ENCODE peak calls at places on chromosomes 4 and X, in ten cellular contexts. One of them, this sample, is unnamed.

GRCh38 chrX:56789518-56790070 is 60.6 kb downstream of the NBDY start:
- DNase-seq in lower lobe of right lung: no peak
- DNase-seq in colonic mucosa: no peak
- DNase-seq in heart left ventricle: no peak
- DNase-seq in endothelial cell: no peak
- DNase-seq in neural crest cell: no peak
- DNase-seq in body of pancreas: no peak
- DNase-seq in stimulated activated CD8-positive, alpha-beta memory T cell treated with anti-CD3 and anti-CD28 coated beads, Interleukin-15, amount 100 ng/mL, for 24 hours: no peak
- DNase-seq in stimulated activated CD4-positive, alpha-beta T cell treated with anti-CD3 and anti-CD28 coated beads, TNF-alpha, amount 100 ng/mL, for 4 hours: no peak
- DNase-seq in left cardiac atrium: no peak
- DNase-seq in this sample: no peak

GRCh38 chrX:17030580-17031285 is 84.3 kb downstream of the REPS2 start:
- DNase-seq in lower lobe of right lung: no peak
- DNase-seq in colonic mucosa: no peak
- DNase-seq in heart left ventricle: no peak
- DNase-seq in endothelial cell: no peak
- DNase-seq in neural crest cell: no peak
- DNase-seq in body of pancreas: no peak
- DNase-seq in stimulated activated CD8-positive, alpha-beta memory T cell treated with anti-CD3 and anti-CD28 coated beads, Interleukin-15, amount 100 ng/mL, for 24 hours: no peak
- DNase-seq in stimulated activated CD4-positive, alpha-beta T cell treated with anti-CD3 and anti-CD28 coated beads, TNF-alpha, amount 100 ng/mL, for 4 hours: no peak
- DNase-seq in left cardiac atrium: no peak
- DNase-seq in this sample: no peak

GRCh38 chrX:110853610-110854009 is 58.0 kb upstream of the CHRDL1 start:
- DNase-seq in lower lobe of right lung: no peak
- DNase-seq in colonic mucosa: no peak
- DNase-seq in heart left ventricle: no peak
- DNase-seq in endothelial cell: peak; percentile 12
- DNase-seq in neural crest cell: peak; percentile 13
- DNase-seq in body of pancreas: peak; percentile 52
- DNase-seq in stimulated activated CD8-positive, alpha-beta memory T cell treated with anti-CD3 and anti-CD28 coated beads, Interleukin-15, amount 100 ng/mL, for 24 hours: no peak
- DNase-seq in stimulated activated CD4-positive, alpha-beta T cell treated with anti-CD3 and anti-CD28 coated beads, TNF-alpha, amount 100 ng/mL, for 4 hours: no peak
- DNase-seq in left cardiac atrium: no peak
- DNase-seq in this sample: no peak

GRCh38 chr4:115126487-115126886 is 13.1 kb upstream of the NDST4 start:
- DNase-seq in lower lobe of right lung: no peak
- DNase-seq in colonic mucosa: no peak
- DNase-seq in heart left ventricle: no peak
- DNase-seq in endothelial cell: no peak
- DNase-seq in neural crest cell: no peak
- DNase-seq in body of pancreas: no peak
- DNase-seq in stimulated activated CD8-positive, alpha-beta memory T cell treated with anti-CD3 and anti-CD28 coated beads, Interleukin-15, amount 100 ng/mL, for 24 hours: no peak
- DNase-seq in stimulated activated CD4-positive, alpha-beta T cell treated with anti-CD3 and anti-CD28 coated beads, TNF-alpha, amount 100 ng/mL, for 4 hours: no peak
- DNase-seq in left cardiac atrium: no peak
- DNase-seq in this sample: no peak

GRCh38 chrX:135536883-135537282 is 16.4 kb downstream of the INTS6L start:
- DNase-seq in lower lobe of right lung: no peak
- DNase-seq in colonic mucosa: no peak
- DNase-seq in heart left ventricle: no peak
- DNase-seq in endothelial cell: no peak
- DNase-seq in neural crest cell: no peak
- DNase-seq in body of pancreas: no peak
- DNase-seq in stimulated activated CD8-positive, alpha-beta memory T cell treated with anti-CD3 and anti-CD28 coated beads, Interleukin-15, amount 100 ng/mL, for 24 hours: no peak
- DNase-seq in stimulated activated CD4-positive, alpha-beta T cell treated with anti-CD3 and anti-CD28 coated beads, TNF-alpha, amount 100 ng/mL, for 4 hours: no peak
- DNase-seq in left cardiac atrium: no peak
- DNase-seq in this sample: no peak

GRCh38 chr4:3287972-3288570 is 4.8 kb upstream of the RGS12 start:
- DNase-seq in lower lobe of right lung: no peak
- DNase-seq in colonic mucosa: peak; percentile 14
- DNase-seq in heart left ventricle: no peak
- DNase-seq in endothelial cell: no peak
- DNase-seq in neural crest cell: no peak
- DNase-seq in body of pancreas: no peak
- DNase-seq in stimulated activated CD8-positive, alpha-beta memory T cell treated with anti-CD3 and anti-CD28 coated beads, Interleukin-15, amount 100 ng/mL, for 24 hours: no peak
- DNase-seq in stimulated activated CD4-positive, alpha-beta T cell treated with anti-CD3 and anti-CD28 coated beads, TNF-alpha, amount 100 ng/mL, for 4 hours: no peak
- DNase-seq in left cardiac atrium: peak; percentile 14
- DNase-seq in this sample: peak; percentile 59

GRCh38 chr4:48178931-48179330 is 44.9 kb upstream of the TXK start:
- DNase-seq in lower lobe of right lung: no peak
- DNase-seq in colonic mucosa: no peak
- DNase-seq in heart left ventricle: no peak
- DNase-seq in endothelial cell: no peak
- DNase-seq in neural crest cell: no peak
- DNase-seq in body of pancreas: no peak
- DNase-seq in stimulated activated CD8-positive, alpha-beta memory T cell treated with anti-CD3 and anti-CD28 coated beads, Interleukin-15, amount 100 ng/mL, for 24 hours: no peak
- DNase-seq in stimulated activated CD4-positive, alpha-beta T cell treated with anti-CD3 and anti-CD28 coated beads, TNF-alpha, amount 100 ng/mL, for 4 hours: no peak
- DNase-seq in left cardiac atrium: no peak
- DNase-seq in this sample: no peak

GRCh38 chr4:162323919-162324318 is 160.1 kb upstream of the FSTL5 start:
- DNase-seq in lower lobe of right lung: no peak
- DNase-seq in colonic mucosa: no peak
- DNase-seq in heart left ventricle: no peak
- DNase-seq in endothelial cell: no peak
- DNase-seq in neural crest cell: no peak
- DNase-seq in body of pancreas: no peak
- DNase-seq in stimulated activated CD8-positive, alpha-beta memory T cell treated with anti-CD3 and anti-CD28 coated beads, Interleukin-15, amount 100 ng/mL, for 24 hours: no peak
- DNase-seq in stimulated activated CD4-positive, alpha-beta T cell treated with anti-CD3 and anti-CD28 coated beads, TNF-alpha, amount 100 ng/mL, for 4 hours: no peak
- DNase-seq in left cardiac atrium: no peak
- DNase-seq in this sample: no peak

GRCh38 chrX:19964017-19964710 is 26.7 kb downstream of the BCLAF3 start:
- DNase-seq in lower lobe of right lung: no peak
- DNase-seq in colonic mucosa: no peak
- DNase-seq in heart left ventricle: no peak
- DNase-seq in endothelial cell: no peak
- DNase-seq in neural crest cell: no peak
- DNase-seq in body of pancreas: no peak
- DNase-seq in stimulated activated CD8-positive, alpha-beta memory T cell treated with anti-CD3 and anti-CD28 coated beads, Interleukin-15, amount 100 ng/mL, for 24 hours: no peak
- DNase-seq in stimulated activated CD4-positive, alpha-beta T cell treated with anti-CD3 and anti-CD28 coated beads, TNF-alpha, amount 100 ng/mL, for 4 hours: no peak
- DNase-seq in left cardiac atrium: no peak
- DNase-seq in this sample: no peak

GRCh38 chr4:40572692-40573287 is 56.9 kb downstream of the RBM47 start:
- DNase-seq in lower lobe of right lung: no peak
- DNase-seq in colonic mucosa: no peak
- DNase-seq in heart left ventricle: no peak
- DNase-seq in endothelial cell: no peak
- DNase-seq in neural crest cell: no peak
- DNase-seq in body of pancreas: no peak
- DNase-seq in stimulated activated CD8-positive, alpha-beta memory T cell treated with anti-CD3 and anti-CD28 coated beads, Interleukin-15, amount 100 ng/mL, for 24 hours: no peak
- DNase-seq in stimulated activated CD4-positive, alpha-beta T cell treated with anti-CD3 and anti-CD28 coated beads, TNF-alpha, amount 100 ng/mL, for 4 hours: no peak
- DNase-seq in left cardiac atrium: no peak
- DNase-seq in this sample: no peak

GRCh38 chrX:112677167-112677566 is 2.6 kb downstream of the LHFPL1 start:
- DNase-seq in lower lobe of right lung: no peak
- DNase-seq in colonic mucosa: no peak
- DNase-seq in heart left ventricle: peak; percentile 33
- DNase-seq in endothelial cell: no peak
- DNase-seq in neural crest cell: no peak
- DNase-seq in body of pancreas: no peak
- DNase-seq in stimulated activated CD8-positive, alpha-beta memory T cell treated with anti-CD3 and anti-CD28 coated beads, Interleukin-15, amount 100 ng/mL, for 24 hours: no peak
- DNase-seq in stimulated activated CD4-positive, alpha-beta T cell treated with anti-CD3 and anti-CD28 coated beads, TNF-alpha, amount 100 ng/mL, for 4 hours: no peak
- DNase-seq in left cardiac atrium: no peak
- DNase-seq in this sample: no peak

GRCh38 chr4:101977096-101977495 is 186.6 kb downstream of the BANK1 start:
- DNase-seq in lower lobe of right lung: no peak
- DNase-seq in colonic mucosa: no peak
- DNase-seq in heart left ventricle: no peak
- DNase-seq in endothelial cell: no peak
- DNase-seq in neural crest cell: no peak
- DNase-seq in body of pancreas: no peak
- DNase-seq in stimulated activated CD8-positive, alpha-beta memory T cell treated with anti-CD3 and anti-CD28 coated beads, Interleukin-15, amount 100 ng/mL, for 24 hours: no peak
- DNase-seq in stimulated activated CD4-positive, alpha-beta T cell treated with anti-CD3 and anti-CD28 coated beads, TNF-alpha, amount 100 ng/mL, for 4 hours: no peak
- DNase-seq in left cardiac atrium: peak; percentile 38
- DNase-seq in this sample: no peak

GRCh38 chr4:147326581-147326980 is 154.3 kb upstream of the EDNRA start:
- DNase-seq in lower lobe of right lung: no peak
- DNase-seq in colonic mucosa: no peak
- DNase-seq in heart left ventricle: no peak
- DNase-seq in endothelial cell: no peak
- DNase-seq in neural crest cell: no peak
- DNase-seq in body of pancreas: no peak
- DNase-seq in stimulated activated CD8-positive, alpha-beta memory T cell treated with anti-CD3 and anti-CD28 coated beads, Interleukin-15, amount 100 ng/mL, for 24 hours: no peak
- DNase-seq in stimulated activated CD4-positive, alpha-beta T cell treated with anti-CD3 and anti-CD28 coated beads, TNF-alpha, amount 100 ng/mL, for 4 hours: no peak
- DNase-seq in left cardiac atrium: no peak
- DNase-seq in this sample: no peak

GRCh38 chr4:13654158-13654797 is 26.8 kb upstream of the BOD1L1 start:
- DNase-seq in lower lobe of right lung: peak; percentile 86
- DNase-seq in colonic mucosa: peak; percentile 83
- DNase-seq in heart left ventricle: peak; percentile 81
- DNase-seq in endothelial cell: peak; percentile 89
- DNase-seq in neural crest cell: peak; percentile 94
- DNase-seq in body of pancreas: peak; percentile 83
- DNase-seq in stimulated activated CD8-positive, alpha-beta memory T cell treated with anti-CD3 and anti-CD28 coated beads, Interleukin-15, amount 100 ng/mL, for 24 hours: peak; percentile 55
- DNase-seq in stimulated activated CD4-positive, alpha-beta T cell treated with anti-CD3 and anti-CD28 coated beads, TNF-alpha, amount 100 ng/mL, for 4 hours: peak; percentile 61
- DNase-seq in left cardiac atrium: peak; percentile 78
- DNase-seq in this sample: peak; percentile 92

GRCh38 chrX:33307954-33308353 is 96.6 kb upstream of the DMD start:
- DNase-seq in lower lobe of right lung: no peak
- DNase-seq in colonic mucosa: no peak
- DNase-seq in heart left ventricle: no peak
- DNase-seq in endothelial cell: no peak
- DNase-seq in neural crest cell: no peak
- DNase-seq in body of pancreas: no peak
- DNase-seq in stimulated activated CD8-positive, alpha-beta memory T cell treated with anti-CD3 and anti-CD28 coated beads, Interleukin-15, amount 100 ng/mL, for 24 hours: no peak
- DNase-seq in stimulated activated CD4-positive, alpha-beta T cell treated with anti-CD3 and anti-CD28 coated beads, TNF-alpha, amount 100 ng/mL, for 4 hours: no peak
- DNase-seq in left cardiac atrium: no peak
- DNase-seq in this sample: no peak

GRCh38 chr4:41256131-41256739 is 493 bp upstream of the UCHL1 start:
- DNase-seq in lower lobe of right lung: no peak
- DNase-seq in colonic mucosa: no peak
- DNase-seq in heart left ventricle: no peak
- DNase-seq in endothelial cell: peak; percentile 5
- DNase-seq in neural crest cell: peak; percentile 6
- DNase-seq in body of pancreas: no peak
- DNase-seq in stimulated activated CD8-positive, alpha-beta memory T cell treated with anti-CD3 and anti-CD28 coated beads, Interleukin-15, amount 100 ng/mL, for 24 hours: no peak
- DNase-seq in stimulated activated CD4-positive, alpha-beta T cell treated with anti-CD3 and anti-CD28 coated beads, TNF-alpha, amount 100 ng/mL, for 4 hours: no peak
- DNase-seq in left cardiac atrium: no peak
- DNase-seq in this sample: no peak

GRCh38 chr4:164614999-164615398 is 138.9 kb upstream of the SMIM31 start:
- DNase-seq in lower lobe of right lung: no peak
- DNase-seq in colonic mucosa: no peak
- DNase-seq in heart left ventricle: no peak
- DNase-seq in endothelial cell: no peak
- DNase-seq in neural crest cell: no peak
- DNase-seq in body of pancreas: no peak
- DNase-seq in stimulated activated CD8-positive, alpha-beta memory T cell treated with anti-CD3 and anti-CD28 coated beads, Interleukin-15, amount 100 ng/mL, for 24 hours: no peak
- DNase-seq in stimulated activated CD4-positive, alpha-beta T cell treated with anti-CD3 and anti-CD28 coated beads, TNF-alpha, amount 100 ng/mL, for 4 hours: no peak
- DNase-seq in left cardiac atrium: no peak
- DNase-seq in this sample: no peak

GRCh38 chr4:108337923-108338322 is 169.2 kb upstream of the LEF1 start:
- DNase-seq in lower lobe of right lung: no peak
- DNase-seq in colonic mucosa: no peak
- DNase-seq in heart left ventricle: no peak
- DNase-seq in endothelial cell: no peak
- DNase-seq in neural crest cell: no peak
- DNase-seq in body of pancreas: no peak
- DNase-seq in stimulated activated CD8-positive, alpha-beta memory T cell treated with anti-CD3 and anti-CD28 coated beads, Interleukin-15, amount 100 ng/mL, for 24 hours: no peak
- DNase-seq in stimulated activated CD4-positive, alpha-beta T cell treated with anti-CD3 and anti-CD28 coated beads, TNF-alpha, amount 100 ng/mL, for 4 hours: no peak
- DNase-seq in left cardiac atrium: no peak
- DNase-seq in this sample: no peak

GRCh38 chr4:8763966-8764901 is 107.4 kb downstream of the HMX1 start:
- DNase-seq in lower lobe of right lung: peak; percentile 30
- DNase-seq in colonic mucosa: no peak
- DNase-seq in heart left ventricle: no peak
- DNase-seq in endothelial cell: no peak
- DNase-seq in neural crest cell: no peak
- DNase-seq in body of pancreas: no peak
- DNase-seq in stimulated activated CD8-positive, alpha-beta memory T cell treated with anti-CD3 and anti-CD28 coated beads, Interleukin-15, amount 100 ng/mL, for 24 hours: no peak
- DNase-seq in stimulated activated CD4-positive, alpha-beta T cell treated with anti-CD3 and anti-CD28 coated beads, TNF-alpha, amount 100 ng/mL, for 4 hours: no peak
- DNase-seq in left cardiac atrium: peak; percentile 14
- DNase-seq in this sample: peak; percentile 58

GRCh38 chr4:10106421-10107039 is 10.1 kb downstream of the WDR1 start:
- DNase-seq in lower lobe of right lung: no peak
- DNase-seq in colonic mucosa: peak; percentile 58
- DNase-seq in heart left ventricle: peak; percentile 81
- DNase-seq in endothelial cell: no peak
- DNase-seq in neural crest cell: no peak
- DNase-seq in body of pancreas: peak; percentile 40
- DNase-seq in stimulated activated CD8-positive, alpha-beta memory T cell treated with anti-CD3 and anti-CD28 coated beads, Interleukin-15, amount 100 ng/mL, for 24 hours: no peak
- DNase-seq in stimulated activated CD4-positive, alpha-beta T cell treated with anti-CD3 and anti-CD28 coated beads, TNF-alpha, amount 100 ng/mL, for 4 hours: peak; percentile 70
- DNase-seq in left cardiac atrium: peak; percentile 88
- DNase-seq in this sample: peak; percentile 72

GRCh38 chr4:6390357-6390756 is 82.1 kb downstream of the PPP2R2C start:
- DNase-seq in lower lobe of right lung: no peak
- DNase-seq in colonic mucosa: no peak
- DNase-seq in heart left ventricle: peak; percentile 74
- DNase-seq in endothelial cell: no peak
- DNase-seq in neural crest cell: no peak
- DNase-seq in body of pancreas: no peak
- DNase-seq in stimulated activated CD8-positive, alpha-beta memory T cell treated with anti-CD3 and anti-CD28 coated beads, Interleukin-15, amount 100 ng/mL, for 24 hours: no peak
- DNase-seq in stimulated activated CD4-positive, alpha-beta T cell treated with anti-CD3 and anti-CD28 coated beads, TNF-alpha, amount 100 ng/mL, for 4 hours: no peak
- DNase-seq in left cardiac atrium: peak; percentile 62
- DNase-seq in this sample: peak; percentile 80

GRCh38 chrX:74523870-74524735 is 90.3 kb downstream of the RLIM start:
- DNase-seq in lower lobe of right lung: no peak
- DNase-seq in colonic mucosa: no peak
- DNase-seq in heart left ventricle: no peak
- DNase-seq in endothelial cell: no peak
- DNase-seq in neural crest cell: no peak
- DNase-seq in body of pancreas: no peak
- DNase-seq in stimulated activated CD8-positive, alpha-beta memory T cell treated with anti-CD3 and anti-CD28 coated beads, Interleukin-15, amount 100 ng/mL, for 24 hours: no peak
- DNase-seq in stimulated activated CD4-positive, alpha-beta T cell treated with anti-CD3 and anti-CD28 coated beads, TNF-alpha, amount 100 ng/mL, for 4 hours: no peak
- DNase-seq in left cardiac atrium: no peak
- DNase-seq in this sample: no peak

GRCh38 chrX:130174051-130174704 is 2.4 kb downstream of the RAB33A start:
- DNase-seq in lower lobe of right lung: no peak
- DNase-seq in colonic mucosa: no peak
- DNase-seq in heart left ventricle: peak; percentile 45
- DNase-seq in endothelial cell: no peak
- DNase-seq in neural crest cell: no peak
- DNase-seq in body of pancreas: no peak
- DNase-seq in stimulated activated CD8-positive, alpha-beta memory T cell treated with anti-CD3 and anti-CD28 coated beads, Interleukin-15, amount 100 ng/mL, for 24 hours: no peak
- DNase-seq in stimulated activated CD4-positive, alpha-beta T cell treated with anti-CD3 and anti-CD28 coated beads, TNF-alpha, amount 100 ng/mL, for 4 hours: no peak
- DNase-seq in left cardiac atrium: peak; percentile 47
- DNase-seq in this sample: peak; percentile 72

GRCh38 chr4:83436680-83437079 is 18.9 kb downstream of the HELQ start:
- DNase-seq in lower lobe of right lung: no peak
- DNase-seq in colonic mucosa: no peak
- DNase-seq in heart left ventricle: no peak
- DNase-seq in endothelial cell: no peak
- DNase-seq in neural crest cell: no peak
- DNase-seq in body of pancreas: no peak
- DNase-seq in stimulated activated CD8-positive, alpha-beta memory T cell treated with anti-CD3 and anti-CD28 coated beads, Interleukin-15, amount 100 ng/mL, for 24 hours: no peak
- DNase-seq in stimulated activated CD4-positive, alpha-beta T cell treated with anti-CD3 and anti-CD28 coated beads, TNF-alpha, amount 100 ng/mL, for 4 hours: no peak
- DNase-seq in left cardiac atrium: no peak
- DNase-seq in this sample: no peak

GRCh38 chr4:80913381-80913780 is 117.1 kb upstream of the BMP3 start:
- DNase-seq in lower lobe of right lung: no peak
- DNase-seq in colonic mucosa: no peak
- DNase-seq in heart left ventricle: no peak
- DNase-seq in endothelial cell: no peak
- DNase-seq in neural crest cell: no peak
- DNase-seq in body of pancreas: no peak
- DNase-seq in stimulated activated CD8-positive, alpha-beta memory T cell treated with anti-CD3 and anti-CD28 coated beads, Interleukin-15, amount 100 ng/mL, for 24 hours: no peak
- DNase-seq in stimulated activated CD4-positive, alpha-beta T cell treated with anti-CD3 and anti-CD28 coated beads, TNF-alpha, amount 100 ng/mL, for 4 hours: no peak
- DNase-seq in left cardiac atrium: no peak
- DNase-seq in this sample: no peak

GRCh38 chrX:134658421-134658896 is at the start of gene PLAC1:
- DNase-seq in lower lobe of right lung: no peak
- DNase-seq in colonic mucosa: no peak
- DNase-seq in heart left ventricle: no peak
- DNase-seq in endothelial cell: no peak
- DNase-seq in neural crest cell: no peak
- DNase-seq in body of pancreas: no peak
- DNase-seq in stimulated activated CD8-positive, alpha-beta memory T cell treated with anti-CD3 and anti-CD28 coated beads, Interleukin-15, amount 100 ng/mL, for 24 hours: no peak
- DNase-seq in stimulated activated CD4-positive, alpha-beta T cell treated with anti-CD3 and anti-CD28 coated beads, TNF-alpha, amount 100 ng/mL, for 4 hours: no peak
- DNase-seq in left cardiac atrium: no peak
- DNase-seq in this sample: no peak

GRCh38 chr4:5472166-5472565 is 236.2 kb downstream of the EVC2 start:
- DNase-seq in lower lobe of right lung: no peak
- DNase-seq in colonic mucosa: no peak
- DNase-seq in heart left ventricle: no peak
- DNase-seq in endothelial cell: no peak
- DNase-seq in neural crest cell: no peak
- DNase-seq in body of pancreas: no peak
- DNase-seq in stimulated activated CD8-positive, alpha-beta memory T cell treated with anti-CD3 and anti-CD28 coated beads, Interleukin-15, amount 100 ng/mL, for 24 hours: no peak
- DNase-seq in stimulated activated CD4-positive, alpha-beta T cell treated with anti-CD3 and anti-CD28 coated beads, TNF-alpha, amount 100 ng/mL, for 4 hours: no peak
- DNase-seq in left cardiac atrium: no peak
- DNase-seq in this sample: no peak

GRCh38 chr4:152392079-152392478 is 143.8 kb downstream of the FBXW7 start:
- DNase-seq in lower lobe of right lung: no peak
- DNase-seq in colonic mucosa: no peak
- DNase-seq in heart left ventricle: no peak
- DNase-seq in endothelial cell: no peak
- DNase-seq in neural crest cell: no peak
- DNase-seq in body of pancreas: no peak
- DNase-seq in stimulated activated CD8-positive, alpha-beta memory T cell treated with anti-CD3 and anti-CD28 coated beads, Interleukin-15, amount 100 ng/mL, for 24 hours: no peak
- DNase-seq in stimulated activated CD4-positive, alpha-beta T cell treated with anti-CD3 and anti-CD28 coated beads, TNF-alpha, amount 100 ng/mL, for 4 hours: no peak
- DNase-seq in left cardiac atrium: no peak
- DNase-seq in this sample: no peak